ENCODE peak calls at places on chromosome 7, in eight cellular contexts. K, I, R, W, Y, D, S and B are unnamed samples.

GRCh38 chr7:131722371-131722770 is 165.9 kb upstream of the PODXL start:
- DNase-seq in I (no peak), D (no peak), W (no peak), R (no peak), S (no peak), Y (no peak), K (no peak), B (no peak)

GRCh38 chr7:1172666-1173523 is 12.9 kb upstream of the ZFAND2A start:
- DNase-seq in W (no peak), R (no peak), I (no peak), D (no peak), K (no peak), S (no peak), Y (no peak), B (no peak)

GRCh38 chr7:98212532-98213041 is 1.3 kb downstream of the BHLHA15 start:
- DNase-seq in S (no peak), W (no peak), Y (no peak), R (no peak), I (no peak), K (no peak), D (no peak), B (no peak)

GRCh38 chr7:102146989-102147388 is 139.7 kb upstream of the SH2B2 start:
- DNase-seq in R (no peak), W (no peak), K (no peak), S (no peak), D (no peak), I (no peak), Y (peak), B (no peak)

GRCh38 chr7:132249591-132249971 is 326.7 kb downstream of the PLXNA4 start:
- DNase-seq in K (no peak), R (no peak), D (no peak), S (no peak), I (no peak), W (no peak), Y (no peak), B (no peak)

GRCh38 chr7:150851497-150852370 is 583 bp upstream of the AOC1 start:
- DNase-seq in K (no peak), S (no peak), R (no peak), I (no peak), D (no peak), Y (no peak), W (no peak), B (no peak)

GRCh38 chr7:121490309-121490708 is 94.2 kb upstream of the FAM3C start:
- DNase-seq in K (no peak), I (no peak), D (no peak), S (no peak), W (no peak), R (no peak), Y (no peak), B (no peak)

GRCh38 chr7:22730921-22731654 is 4.1 kb downstream of the IL6 start:
- DNase-seq in W (no peak), Y (no peak), D (no peak), R (no peak), I (no peak), K (no peak), S (no peak), B (no peak)

GRCh38 chr7:74287303-74288033 is 1.7 kb upstream of the CLIP2 start:
- DNase-seq in S (no peak), R (no peak), Y (no peak), K (no peak), W (no peak), D (no peak), I (no peak), B (no peak)

GRCh38 chr7:35596061-35596460 is 98.9 kb downstream of the HERPUD2 start:
- DNase-seq in I (no peak), Y (peak), D (no peak), S (no peak), K (peak), W (no peak), R (no peak), B (no peak)

GRCh38 chr7:39238209-39238869 is 260.6 kb downstream of the POU6F2 start:
- DNase-seq in R (no peak), W (no peak), D (no peak), S (no peak), K (no peak), I (no peak), Y (no peak), B (no peak)

GRCh38 chr7:138257459-138258193 is 181.4 kb downstream of the AKR1D1 start:
- DNase-seq in D (no peak), R (no peak), W (no peak), S (no peak), I (no peak), K (no peak), Y (peak), B (no peak)

GRCh38 chr7:100372256-100372655 is 1.0 kb upstream of the PILRA start:
- DNase-seq in I (no peak), W (no peak), D (no peak), S (no peak), K (peak), R (no peak), Y (no peak), B (no peak)

GRCh38 chr7:21868647-21868896 is 77.1 kb downstream of the CDCA7L start:
- DNase-seq in I (no peak), S (no peak), R (no peak), Y (no peak), K (no peak), D (no peak), W (no peak), B (no peak)

GRCh38 chr7:2114052-2114451 is 118.7 kb downstream of the MAD1L1 start:
- DNase-seq in I (no peak), S (no peak), W (no peak), Y (no peak), R (no peak), K (peak), D (no peak), B (no peak)